ENCODE peak calls at places on chromosomes 3 and 15, in eight cellular contexts. J, V, Y, X, R, K, T and B are unnamed samples.

GRCh38 chr3:108546249-108546648 is 35.9 kb upstream of the MYH15 start:
- DNase-seq in T (no peak), J (no peak), Y (peak; percentile 4), R (no peak), K (peak; percentile 30), V (no peak), X (no peak), B (no peak)

GRCh38 chr3:50627407-50628051 is 10.6 kb downstream of the MAPKAPK3 start:
- DNase-seq in K (peak; percentile 31), X (no peak), V (peak; percentile 41), Y (peak; percentile 69), R (peak; percentile 49), T (no peak), J (no peak), B (peak; percentile 73)

GRCh38 chr15:70584838-70585706 is 178.3 kb downstream of the UACA start:
- DNase-seq in V (no peak), Y (peak; percentile 24), T (peak; percentile 55), K (peak; percentile 31), J (no peak), R (no peak), X (no peak), B (no peak)

GRCh38 chr3:179832333-179832854 is 179.6 kb downstream of the USP13 start:
- DNase-seq in X (no peak), T (no peak), R (no peak), V (no peak), J (no peak), K (no peak), Y (no peak), B (no peak)

GRCh38 chr3:158272071-158272470 is 162.2 kb downstream of the RSRC1 start:
- DNase-seq in V (no peak), Y (no peak), J (no peak), X (no peak), K (no peak), T (no peak), R (no peak), B (peak; percentile 22)

GRCh38 chr15:77036537-77037474 is 34.1 kb downstream of the TSPAN3 start:
- DNase-seq in R (peak; percentile 7), J (no peak), Y (no peak), T (peak; percentile 12), K (no peak), X (no peak), V (no peak), B (no peak)

GRCh38 chr3:24264748-24265158 is 229.9 kb downstream of the THRB start:
- DNase-seq in Y (peak; percentile 32), T (peak; percentile 42), X (peak; percentile 4), R (no peak), J (peak; percentile 31), K (peak; percentile 73), V (no peak), B (peak; percentile 35)

GRCh38 chr15:92653836-92654524 is 1.6 kb downstream of the FAM174B start:
- DNase-seq in V (no peak), K (peak; percentile 74), R (peak; percentile 29), T (peak; percentile 63), Y (no peak), X (no peak), J (no peak), B (peak; percentile 65)

GRCh38 chr3:2511356-2511755 is 412.7 kb downstream of the CNTN4 start:
- DNase-seq in K (no peak), Y (no peak), T (no peak), V (no peak), R (peak; percentile 6), X (no peak), J (peak; percentile 26), B (peak; percentile 47)

GRCh38 chr3:72694398-72694797 is 153.8 kb downstream of the SHQ1 start:
- DNase-seq in J (no peak), X (no peak), R (no peak), V (no peak), T (no peak), K (no peak), Y (peak; percentile 6), B (no peak)

GRCh38 chr3:120425877-120426276 is 24.9 kb downstream of the FSTL1 start:
- DNase-seq in K (no peak), J (peak; percentile 57), X (no peak), R (no peak), V (peak; percentile 74), T (no peak), Y (peak; percentile 91), B (peak; percentile 62)

GRCh38 chr3:95731753-95732152 is 1082.6 kb upstream of the EPHA6 start:
- DNase-seq in J (no peak), V (no peak), T (no peak), R (no peak), X (no peak), K (no peak), Y (no peak), B (no peak)

GRCh38 chr3:101513419-101513986 is 491 bp upstream of the SENP7 start:
- DNase-seq in J (no peak), X (no peak), V (peak; percentile 44), R (no peak), T (peak; percentile 63), K (no peak), Y (no peak), B (no peak)

GRCh38 chr3:128006471-128007424 is 45.5 kb upstream of the SEC61A1 start:
- DNase-seq in T (no peak), K (no peak), R (no peak), J (no peak), X (no peak), V (no peak), Y (no peak), B (no peak)